ENCODE peak calls at places on chromosomes 3 and 15, in five cellular contexts. One of them, this sample, is unnamed.

GRCh38 chr3:152556731-152557254 is 278.1 kb upstream of the P2RY1 start:
- DNase-seq in dorsolateral prefrontal cortex: no peak
- DNase-seq in SK-N-SH: no peak
- DNase-seq in upper lobe of left lung: no peak
- DNase-seq in body of pancreas: no peak
- DNase-seq in this sample: no peak

GRCh38 chr15:82963356-82964341 is 11.1 kb upstream of the HOMER2 start:
- DNase-seq in dorsolateral prefrontal cortex: no peak
- DNase-seq in SK-N-SH: no peak
- DNase-seq in upper lobe of left lung: no peak
- DNase-seq in body of pancreas: no peak
- DNase-seq in this sample: no peak

GRCh38 chr3:13146643-13147143 is 73.5 kb upstream of the IQSEC1 start:
- DNase-seq in dorsolateral prefrontal cortex: no peak
- DNase-seq in SK-N-SH: no peak
- DNase-seq in upper lobe of left lung: no peak
- DNase-seq in body of pancreas: peak; percentile 2
- DNase-seq in this sample: no peak

GRCh38 chr3:129461461-129462146 is 21.6 kb downstream of the IFT122 start:
- DNase-seq in dorsolateral prefrontal cortex: no peak
- DNase-seq in SK-N-SH: no peak
- DNase-seq in upper lobe of left lung: no peak
- DNase-seq in body of pancreas: no peak
- DNase-seq in this sample: no peak

GRCh38 chr15:58146734-58147133 is 8.6 kb downstream of the AQP9 start:
- DNase-seq in dorsolateral prefrontal cortex: no peak
- DNase-seq in SK-N-SH: no peak
- DNase-seq in upper lobe of left lung: no peak
- DNase-seq in body of pancreas: no peak
- DNase-seq in this sample: no peak

GRCh38 chr15:74378853-74379252 is 11.4 kb upstream of the CYP11A1 start:
- DNase-seq in dorsolateral prefrontal cortex: no peak
- DNase-seq in SK-N-SH: peak; percentile 4
- DNase-seq in upper lobe of left lung: no peak
- DNase-seq in body of pancreas: no peak
- DNase-seq in this sample: no peak

GRCh38 chr15:73899197-73900128 is 26.1 kb downstream of the TBC1D21 start:
- DNase-seq in dorsolateral prefrontal cortex: no peak
- DNase-seq in SK-N-SH: peak; percentile 37
- DNase-seq in upper lobe of left lung: peak; percentile 50
- DNase-seq in body of pancreas: no peak
- DNase-seq in this sample: no peak

GRCh38 chr3:108377384-108377783 is 81.0 kb downstream of the HHLA2 start:
- DNase-seq in dorsolateral prefrontal cortex: no peak
- DNase-seq in SK-N-SH: no peak
- DNase-seq in upper lobe of left lung: no peak
- DNase-seq in body of pancreas: no peak
- DNase-seq in this sample: no peak

GRCh38 chr3:36362973-36363372 is 17.3 kb upstream of the STAC start:
- DNase-seq in dorsolateral prefrontal cortex: no peak
- DNase-seq in SK-N-SH: no peak
- DNase-seq in upper lobe of left lung: no peak
- DNase-seq in body of pancreas: no peak
- DNase-seq in this sample: no peak

GRCh38 chr3:106824856-106825255 is 552.4 kb upstream of the CCDC54 start:
- DNase-seq in dorsolateral prefrontal cortex: no peak
- DNase-seq in SK-N-SH: no peak
- DNase-seq in upper lobe of left lung: no peak
- DNase-seq in body of pancreas: no peak
- DNase-seq in this sample: no peak

GRCh38 chr3:191360620-191361019 is 30.3 kb upstream of the UTS2B start:
- DNase-seq in dorsolateral prefrontal cortex: no peak
- DNase-seq in SK-N-SH: no peak
- DNase-seq in upper lobe of left lung: no peak
- DNase-seq in body of pancreas: no peak
- DNase-seq in this sample: no peak

GRCh38 chr3:164550857-164551256 is 527.4 kb downstream of the SI start:
- DNase-seq in dorsolateral prefrontal cortex: no peak
- DNase-seq in SK-N-SH: no peak
- DNase-seq in upper lobe of left lung: no peak
- DNase-seq in body of pancreas: no peak
- DNase-seq in this sample: no peak
- TF ChIP-seq CTCF in dorsolateral prefrontal cortex: no peak
- TF ChIP-seq CTCF in SK-N-SH: no peak
- TF ChIP-seq CTCF in upper lobe of left lung: no peak
- TF ChIP-seq CTCF in body of pancreas: no peak
- TF ChIP-seq CTCF in this sample: peak; percentile 62

GRCh38 chr3:58329150-58329921 is 3.4 kb upstream of the PXK start:
- DNase-seq in dorsolateral prefrontal cortex: no peak
- DNase-seq in SK-N-SH: no peak
- DNase-seq in upper lobe of left lung: no peak
- DNase-seq in body of pancreas: no peak
- DNase-seq in this sample: no peak
- TF ChIP-seq CTCF in dorsolateral prefrontal cortex: no peak
- TF ChIP-seq CTCF in SK-N-SH: no peak
- TF ChIP-seq CTCF in upper lobe of left lung: no peak
- TF ChIP-seq CTCF in body of pancreas: no peak
- TF ChIP-seq CTCF in this sample: no peak

GRCh38 chr15:100925480-100925879 is 6.3 kb downstream of the LRRK1 start:
- DNase-seq in dorsolateral prefrontal cortex: no peak
- DNase-seq in SK-N-SH: no peak
- DNase-seq in upper lobe of left lung: no peak
- DNase-seq in body of pancreas: no peak
- DNase-seq in this sample: no peak

GRCh38 chr15:100923902-100924301 is 4.7 kb downstream of the LRRK1 start:
- DNase-seq in dorsolateral prefrontal cortex: no peak
- DNase-seq in SK-N-SH: no peak
- DNase-seq in upper lobe of left lung: no peak
- DNase-seq in body of pancreas: no peak
- DNase-seq in this sample: peak; percentile 56

GRCh38 chr15:100924436-100924835 is 5.3 kb downstream of the LRRK1 start:
- DNase-seq in dorsolateral prefrontal cortex: no peak
- DNase-seq in SK-N-SH: no peak
- DNase-seq in upper lobe of left lung: peak; percentile 41
- DNase-seq in body of pancreas: no peak
- DNase-seq in this sample: peak; percentile 50

GRCh38 chr15:100926971-100927756 is 8.0 kb downstream of the LRRK1 start:
- DNase-seq in dorsolateral prefrontal cortex: no peak
- DNase-seq in SK-N-SH: no peak
- DNase-seq in upper lobe of left lung: no peak
- DNase-seq in body of pancreas: no peak
- DNase-seq in this sample: no peak

DNA sequence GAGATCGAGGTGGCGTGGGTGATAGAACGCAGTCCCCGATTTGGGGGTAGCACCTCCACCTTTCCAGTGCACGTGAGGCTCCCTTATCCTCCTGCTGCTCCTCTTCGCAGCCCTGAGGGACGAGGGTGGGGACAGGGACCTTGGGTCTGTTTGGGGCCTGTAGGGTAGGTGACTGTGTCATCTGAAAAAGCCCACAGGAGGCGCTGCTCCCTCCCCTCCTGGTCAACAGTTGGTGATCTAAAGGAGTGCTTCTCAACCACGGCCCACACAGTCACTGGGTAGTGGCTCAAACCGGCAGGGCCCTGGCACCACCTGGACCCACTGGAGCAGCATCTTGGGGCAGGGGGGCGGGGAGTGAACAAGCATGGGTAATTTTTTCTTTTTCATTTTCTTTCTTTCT is 7.1 kb downstream of the LRRK1 start:
- DNase-seq in dorsolateral prefrontal cortex: no peak
- DNase-seq in SK-N-SH: no peak
- DNase-seq in upper lobe of left lung: no peak
- DNase-seq in body of pancreas: no peak
- DNase-seq in this sample: peak; percentile 32
- TF ChIP-seq CTCF in dorsolateral prefrontal cortex: no peak
- TF ChIP-seq CTCF in SK-N-SH: peak; percentile 14
- TF ChIP-seq CTCF in upper lobe of left lung: no peak
- TF ChIP-seq CTCF in body of pancreas: no peak
- TF ChIP-seq CTCF in this sample: no peak

DNA sequence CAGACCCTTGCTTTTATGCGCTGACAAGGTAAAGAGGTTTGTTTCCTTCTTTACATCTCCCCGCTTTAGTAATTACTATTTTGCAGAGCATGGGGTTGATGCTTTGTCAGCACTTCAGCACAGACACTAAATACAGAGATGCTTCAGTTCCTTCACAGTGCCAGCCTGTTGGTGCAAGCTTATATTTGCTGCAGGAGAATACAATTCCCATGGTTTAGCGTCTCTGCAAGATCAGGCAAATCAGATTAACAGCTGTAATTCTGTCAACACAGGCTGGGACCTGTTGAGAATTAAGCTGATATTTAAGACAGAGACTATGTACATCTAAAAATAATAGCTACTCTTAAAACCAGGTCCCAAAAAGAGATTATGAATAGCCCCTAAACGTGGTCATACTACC is 2.9 kb downstream of the FMN1 start:
- DNase-seq in dorsolateral prefrontal cortex: no peak
- DNase-seq in SK-N-SH: no peak
- DNase-seq in upper lobe of left lung: no peak
- DNase-seq in body of pancreas: no peak
- DNase-seq in this sample: no peak
- TF ChIP-seq CTCF in dorsolateral prefrontal cortex: no peak
- TF ChIP-seq CTCF in SK-N-SH: no peak
- TF ChIP-seq CTCF in upper lobe of left lung: no peak
- TF ChIP-seq CTCF in body of pancreas: no peak
- TF ChIP-seq CTCF in this sample: no peak

DNA sequence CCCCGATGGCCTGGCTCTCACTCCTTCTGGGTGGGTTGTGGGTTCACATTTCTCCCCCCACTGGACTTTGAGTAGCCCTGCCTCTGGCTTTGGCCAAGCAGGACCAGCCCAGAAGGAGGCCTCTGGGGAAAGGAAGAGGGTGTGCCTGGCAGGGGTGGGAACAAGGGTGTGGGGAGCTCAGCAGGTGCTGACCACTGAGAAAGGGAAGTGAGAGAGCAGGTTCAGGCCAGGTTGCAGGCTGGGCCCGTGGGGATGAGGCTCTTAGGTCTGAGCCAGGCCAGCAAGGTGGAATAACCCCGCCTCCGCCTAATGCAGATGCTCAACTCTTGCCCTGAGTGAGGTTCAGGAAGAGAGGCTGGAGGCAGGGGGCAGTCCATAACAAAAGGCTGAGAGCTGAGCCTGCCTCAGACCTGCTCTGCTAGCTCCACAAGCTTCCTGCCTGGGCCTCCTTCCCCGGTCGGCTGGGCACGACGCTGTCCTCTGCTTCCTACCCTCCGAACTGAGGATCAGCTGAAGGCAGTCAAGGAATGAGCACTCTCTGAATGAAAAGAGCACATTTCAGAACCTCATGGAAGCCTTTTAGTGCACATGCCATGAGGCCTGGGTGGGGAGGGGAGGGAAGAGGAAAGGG is 82.7 kb downstream of the TLE3 start:
- DNase-seq in dorsolateral prefrontal cortex: no peak
- DNase-seq in SK-N-SH: no peak
- DNase-seq in upper lobe of left lung: no peak
- DNase-seq in body of pancreas: no peak
- DNase-seq in this sample: no peak
- TF ChIP-seq CTCF in dorsolateral prefrontal cortex: no peak
- TF ChIP-seq CTCF in SK-N-SH: no peak
- TF ChIP-seq CTCF in upper lobe of left lung: no peak
- TF ChIP-seq CTCF in body of pancreas: no peak
- TF ChIP-seq CTCF in this sample: no peak

DNA sequence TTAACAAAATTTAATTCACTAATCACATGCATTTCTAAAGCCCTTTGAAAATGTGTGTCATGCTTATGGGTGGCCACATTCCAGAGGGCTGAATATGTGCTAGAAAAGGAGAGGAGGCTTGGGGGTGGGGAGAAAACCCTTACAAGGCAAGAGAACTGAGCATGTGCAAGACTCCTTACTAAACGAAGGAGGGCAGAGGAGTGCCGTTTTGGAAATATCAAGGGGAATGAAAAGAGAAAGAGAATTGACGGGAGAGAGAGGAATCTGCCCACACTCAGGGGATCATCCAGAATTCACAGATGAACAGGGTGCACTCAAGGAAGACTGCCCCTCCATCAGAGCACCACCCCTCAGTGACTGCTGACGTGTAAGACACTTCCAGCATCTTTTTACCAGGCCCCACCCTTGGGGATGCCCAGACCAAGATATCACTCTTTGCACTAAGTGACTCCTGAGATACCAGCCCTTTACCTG is 37.9 kb upstream of the TSC22D2 start:
- DNase-seq in dorsolateral prefrontal cortex: peak; percentile 60
- DNase-seq in SK-N-SH: no peak
- DNase-seq in upper lobe of left lung: no peak
- DNase-seq in body of pancreas: peak; percentile 22
- DNase-seq in this sample: no peak
- TF ChIP-seq CTCF in dorsolateral prefrontal cortex: no peak
- TF ChIP-seq CTCF in SK-N-SH: peak; percentile 30
- TF ChIP-seq CTCF in upper lobe of left lung: no peak
- TF ChIP-seq CTCF in body of pancreas: no peak
- TF ChIP-seq CTCF in this sample: no peak